ENCODE peak calls at places on chromosomes 13 and 19, in nine cellular contexts. W is mesendoderm, Z is Caco-2, G is psoas muscle, U is Panc1, E is right lobe of liver, Q is tibial nerve, R is spleen, S is mesenchymal stem cell. A is an unnamed sample.
A peak's percentile ranks its signal among the peaks of the same experiment; 100 is the strongest.

GRCh38 chr13:99605417-99606321 is 104.4 kb downstream of the TM9SF2 start:
- DNase-seq in W (peak; percentile 73), Z (peak; percentile 73), G (peak; percentile 74), U (no peak), E (peak; percentile 89), Q (no peak), R (peak; percentile 89), S (no peak), A (peak; percentile 62)

GRCh38 chr13:109156181-109156935 is 526.9 kb downstream of the MYO16 start:
- DNase-seq in W (peak; percentile 55), Z (no peak), G (no peak), U (peak; percentile 66), E (no peak), Q (no peak), R (no peak), S (peak; percentile 85), A (peak; percentile 86)

GRCh38 chr19:4556574-4557185 is 2.8 kb downstream of the SEMA6B start:
- DNase-seq in W (peak; percentile 62), Z (peak; percentile 69), G (peak; percentile 77), U (no peak), E (no peak), Q (no peak), R (no peak), S (peak; percentile 26), A (no peak)

GRCh38 chr13:104773775-104774174 is 1707.6 kb upstream of the SLC10A2 start:
- DNase-seq in W (peak; percentile 78), Z (no peak), G (no peak), U (no peak), E (no peak), Q (no peak), R (no peak), S (peak; percentile 82), A (no peak)

GRCh38 chr13:100954430-100955361 is 280.1 kb upstream of the TMTC4 start:
- DNase-seq in W (no peak), Z (no peak), G (no peak), U (no peak), E (no peak), Q (no peak), R (no peak), S (peak; percentile 21), A (no peak)

GRCh38 chr13:99237981-99238662 is 20.1 kb downstream of the GPR18 start:
- DNase-seq in W (no peak), Z (no peak), G (no peak), U (no peak), E (no peak), Q (no peak), R (no peak), S (no peak), A (no peak)

GRCh38 chr13:26656919-26657318 is 99.4 kb downstream of the WASF3 start:
- DNase-seq in W (peak; percentile 82), Z (no peak), G (no peak), U (no peak), E (no peak), Q (no peak), R (no peak), S (peak; percentile 73), A (no peak)

GRCh38 chr13:42275098-42275471 is 3.1 kb downstream of the AKAP11 start:
- DNase-seq in W (no peak), Z (no peak), G (no peak), U (no peak), E (no peak), Q (no peak), R (no peak), S (no peak), A (no peak)

GRCh38 chr19:51702103-51702753 is 9.1 kb downstream of the SPACA6 start:
- DNase-seq in W (peak; percentile 93), Z (peak; percentile 80), G (peak; percentile 86), U (no peak), E (peak; percentile 68), Q (peak; percentile 82), R (peak; percentile 88), S (peak; percentile 46), A (peak; percentile 84)

GRCh38 chr19:5253403-5254110 is 87.1 kb downstream of the PTPRS start:
- DNase-seq in W (no peak), Z (no peak), G (no peak), U (no peak), E (no peak), Q (no peak), R (no peak), S (no peak), A (no peak)

GRCh38 chr13:107138468-107138867 is 570.5 kb upstream of the ARGLU1 start:
- DNase-seq in W (peak; percentile 53), Z (no peak), G (no peak), U (no peak), E (no peak), Q (no peak), R (no peak), S (no peak), A (no peak)

GRCh38 chr19:45681391-45682015 is 10.2 kb downstream of the SNRPD2 start:
- DNase-seq in W (peak; percentile 90), Z (peak; percentile 88), G (peak; percentile 90), U (no peak), E (peak; percentile 90), Q (peak; percentile 56), R (peak; percentile 98), S (peak; percentile 82), A (peak; percentile 88)

GRCh38 chr13:100439247-100439955 is 149.2 kb downstream of the GGACT start:
- DNase-seq in W (peak; percentile 27), Z (no peak), G (no peak), U (no peak), E (no peak), Q (no peak), R (no peak), S (no peak), A (no peak)

GRCh38 chr13:110138009-110138699 is 168.8 kb downstream of the COL4A1 start:
- DNase-seq in W (peak; percentile 77), Z (peak; percentile 86), G (peak; percentile 88), U (no peak), E (peak; percentile 69), Q (no peak), R (peak; percentile 90), S (peak; percentile 89), A (peak; percentile 87)

GRCh38 chr19:29771708-29772415 is 39.9 kb upstream of the CCNE1 start:
- DNase-seq in W (peak; percentile 74), Z (peak; percentile 69), G (no peak), U (peak; percentile 28), E (peak; percentile 66), Q (no peak), R (no peak), S (peak; percentile 69), A (no peak)

GRCh38 chr13:106276876-106277275 is 258.6 kb downstream of the EFNB2 start:
- DNase-seq in W (no peak), Z (no peak), G (no peak), U (no peak), E (no peak), Q (no peak), R (no peak), S (no peak), A (no peak)

GRCh38 chr13:65670014-65670625 is 1560.0 kb downstream of the PCDH9 start:
- DNase-seq in W (no peak), Z (no peak), G (no peak), U (no peak), E (no peak), Q (no peak), R (no peak), S (no peak), A (no peak)

GRCh38 chr13:113390874-113391497 is 27.1 kb upstream of the GRTP1 start:
- DNase-seq in W (peak; percentile 44), Z (no peak), G (no peak), U (no peak), E (no peak), Q (no peak), R (no peak), S (no peak), A (no peak)

GRCh38 chr13:93810264-93810663 is 583.7 kb downstream of the GPC6 start:
- DNase-seq in W (no peak), Z (no peak), G (no peak), U (no peak), E (no peak), Q (no peak), R (no peak), S (no peak), A (no peak)

GRCh38 chr19:27821418-27822018 is 1391.4 kb downstream of the UQCRFS1 start:
- DNase-seq in W (no peak), Z (no peak), G (no peak), U (no peak), E (no peak), Q (no peak), R (no peak), S (no peak), A (no peak)
- H3K27me3 ChIP-seq in W (no peaks in the 10 kb centered on the region), Z (no peaks in the 10 kb centered on the region), G (no peaks in the 10 kb centered on the region), U (no peaks in the 10 kb centered on the region), E (no peaks in the 10 kb centered on the region), Q (no peaks in the 10 kb centered on the region), R (no peaks in the 10 kb centered on the region), S (no peaks in the 10 kb centered on the region), A (no peaks in the 10 kb centered on the region)

GRCh38 chr19:1232231-1232637 is 5.6 kb downstream of the CBARP start:
- DNase-seq in W (no peak), Z (no peak), G (no peak), U (no peak), E (no peak), Q (no peak), R (no peak), S (no peak), A (no peak)

GRCh38 chr19:1233361-1233667 is 4.5 kb downstream of the CBARP start:
- DNase-seq in W (no peak), Z (no peak), G (no peak), U (no peak), E (no peak), Q (no peak), R (no peak), S (no peak), A (no peak)

GRCh38 chr19:1230585-1231489 is 7.0 kb downstream of the CBARP start:
- DNase-seq in W (peak; percentile 61), Z (no peak), G (no peak), U (no peak), E (no peak), Q (no peak), R (no peak), S (no peak), A (no peak)

GRCh38 chr19:1232652-1233360 is 5.0 kb downstream of the CBARP start:
- DNase-seq in W (no peak), Z (no peak), G (no peak), U (no peak), E (no peak), Q (no peak), R (no peak), S (peak; percentile 78), A (peak; percentile 87)

GRCh38 chr19:1231729-1232128 is 6.1 kb downstream of the CBARP start:
- DNase-seq in W (no peak), Z (no peak), G (no peak), U (no peak), E (no peak), Q (no peak), R (no peak), S (no peak), A (no peak)
- H3K4me1 ChIP-seq in W (no peaks in the 10 kb centered on the region), Z (peaks cover 4% of the 10 kb centered on the region), G (peaks cover 3% of the 10 kb centered on the region), U (peaks cover 14% of the 10 kb centered on the region), E (no peaks in the 10 kb centered on the region), Q (peaks cover 30% of the 10 kb centered on the region), R (peaks cover 33% of the 10 kb centered on the region), S (peaks cover 40% of the 10 kb centered on the region), A (no peaks in the 10 kb centered on the region)

GRCh38 chr19:2325261-2326046 is 2.9 kb downstream of the LSM7 start:
- DNase-seq in W (no peak), Z (no peak), G (no peak), U (no peak), E (no peak), Q (no peak), R (peak; percentile 86), S (no peak), A (no peak)
- H3K4me3 ChIP-seq in W (no peak overlapping the region), Z (no peak overlapping the region), G (no peak overlapping the region), U (no peak overlapping the region), E (no peak overlapping the region), Q (no peak overlapping the region), R (no peak overlapping the region), S (peak overlapping the region; percentile 11), A (no peak overlapping the region)

GRCh38 chr19:336067-336614 is 8.5 kb downstream of the MIER2 start:
- DNase-seq in W (no peak), Z (no peak), G (no peak), U (no peak), E (no peak), Q (no peak), R (no peak), S (no peak), A (no peak)
- H3K27me3 ChIP-seq in W (no peaks in the 10 kb centered on the region), Z (no peaks in the 10 kb centered on the region), G (no peaks in the 10 kb centered on the region), U (no peaks in the 10 kb centered on the region), E (no peaks in the 10 kb centered on the region), Q (no peaks in the 10 kb centered on the region), R (no peaks in the 10 kb centered on the region), S (no peaks in the 10 kb centered on the region), A (no peaks in the 10 kb centered on the region)